ENCODE peak calls at places on chromosome 10, in five cellular contexts. Y is small intestine; I is effector memory CD4-positive, alpha-beta T cell; M is vagina; O is CD8-positive, alpha-beta memory T cell. S is an unnamed sample.

GRCh38 chr10:490256-490655 is 199.2 kb downstream of the DIP2C start:
- DNase-seq in O (no peak), I (no peak), Y (no peak), M (peak; percentile 95), S (no peak)

GRCh38 chr10:130902471-130902870 is 409.1 kb downstream of the TCERG1L start:
- DNase-seq in Y (no peak), M (no peak), O (no peak), I (no peak), S (no peak)

GRCh38 chr10:64463406-64463805 is 942.2 kb downstream of the REEP3 start:
- DNase-seq in O (no peak), Y (no peak), I (no peak), M (no peak), S (peak; percentile 7)

GRCh38 chr10:4770766-4771553 is 55.0 kb upstream of the AKR1E2 start:
- DNase-seq in I (no peak), O (no peak), Y (peak; percentile 44), M (no peak), S (peak; percentile 98)

GRCh38 chr10:78865518-78865835 is 203.3 kb upstream of the ZMIZ1 start:
- DNase-seq in O (no peak), Y (no peak), I (no peak), M (peak; percentile 62), S (no peak)

GRCh38 chr10:129626801-129627434 is 159.9 kb downstream of the MGMT start:
- DNase-seq in O (no peak), M (peak; percentile 32), I (no peak), Y (no peak), S (no peak)

GRCh38 chr10:6200588-6201510 is 1.9 kb upstream of the PFKFB3 start:
- DNase-seq in M (peak; percentile 90), O (no peak), I (no peak), Y (peak; percentile 33), S (no peak)

GRCh38 chr10:93712593-93712992 is 10.2 kb upstream of the FRA10AC1 start:
- DNase-seq in I (no peak), O (no peak), M (no peak), Y (no peak), S (no peak)

GRCh38 chr10:75613685-75614587 is 182.5 kb downstream of the LRMDA start:
- DNase-seq in O (no peak), I (no peak), M (no peak), Y (peak; percentile 64), S (no peak)

GRCh38 chr10:101310528-101311439 is 43.2 kb upstream of the BTRC start:
- DNase-seq in M (no peak), Y (peak; percentile 37), I (no peak), O (no peak), S (no peak)

GRCh38 chr10:114869500-114869899 is 47.9 kb downstream of the FHIP2A start:
- DNase-seq in Y (no peak), I (no peak), O (no peak), M (no peak), S (no peak)

GRCh38 chr10:108358912-108359311 is 1194.4 kb upstream of the SORCS1 start:
- DNase-seq in M (no peak), Y (no peak), I (no peak), O (no peak), S (peak; percentile 88)

GRCh38 chr10:97140887-97141745 is 44.6 kb downstream of the SLIT1 start:
- DNase-seq in O (no peak), I (no peak), Y (no peak), M (no peak), S (no peak)

GRCh38 chr10:86180861-86181260 is 185.7 kb downstream of the GRID1 start:
- DNase-seq in I (no peak), Y (no peak), O (no peak), M (no peak), S (no peak)

GRCh38 chr10:44858988-44859387 is 52.1 kb upstream of the TMEM72 start:
- DNase-seq in I (no peak), M (peak; percentile 49), Y (no peak), O (no peak), S (peak; percentile 15)

GRCh38 chr10:79411546-79412495 is 33.6 kb downstream of the ZCCHC24 start:
- DNase-seq in I (no peak), Y (no peak), M (no peak), O (no peak), S (no peak)

GRCh38 chr10:119967066-119967465 is 74.5 kb downstream of the SEC23IP start:
- DNase-seq in I (no peak), M (no peak), Y (no peak), O (no peak), S (no peak)

GRCh38 chr10:120012133-120012405 is 119.5 kb downstream of the SEC23IP start:
- DNase-seq in O (no peak), Y (no peak), M (peak; percentile 52), I (no peak), S (no peak)

GRCh38 chr10:29501692-29502091 is 133.1 kb downstream of the SVIL start:
- DNase-seq in M (peak; percentile 27), I (no peak), Y (no peak), O (no peak), S (peak; percentile 76)

GRCh38 chr10:33334170-33334838 is at the start of gene NRP1:
- DNase-seq in M (no peak), I (no peak), O (no peak), Y (peak; percentile 40), S (peak; percentile 52)

GRCh38 chr10:6671976-6672375 is 91.9 kb upstream of the PRKCQ start:
- DNase-seq in O (no peak), M (no peak), I (no peak), Y (no peak), S (no peak)

GRCh38 chr10:70440296-70441160 is 953 bp downstream of the NODAL start:
- DNase-seq in O (no peak), I (no peak), Y (no peak), M (no peak), S (no peak)

GRCh38 chr10:79320785-79321493 is 26.3 kb upstream of the PPIF start:
- DNase-seq in O (no peak), I (no peak), M (no peak), Y (no peak), S (peak; percentile 99)

GRCh38 chr10:91596821-91597396 is 36.0 kb downstream of the PPP1R3C start:
- DNase-seq in O (no peak), M (no peak), Y (no peak), I (no peak), S (peak; percentile 86)

GRCh38 chr10:75825656-75826055 is 394.2 kb downstream of the LRMDA start:
- DNase-seq in O (no peak), M (no peak), I (no peak), Y (no peak), S (no peak)

GRCh38 chr10:114648368-114648767 is 9.7 kb downstream of the ABLIM1 start:
- DNase-seq in M (no peak), O (no peak), I (no peak), Y (peak; percentile 39), S (peak; percentile 95)

GRCh38 chr10:70571236-70571635 is 31.3 kb downstream of the PRF1 start:
- DNase-seq in Y (no peak), M (no peak), I (no peak), O (no peak), S (no peak)

GRCh38 chr10:52864459-52865106 is 92.0 kb upstream of the MBL2 start:
- DNase-seq in I (no peak), O (no peak), Y (no peak), M (no peak), S (peak; percentile 98)

GRCh38 chr10:111303887-111304286 is 227.1 kb downstream of the ADRA2A start:
- DNase-seq in O (no peak), M (no peak), Y (no peak), I (no peak), S (no peak)

GRCh38 chr10:111295788-111296187 is 219.0 kb downstream of the ADRA2A start:
- DNase-seq in Y (no peak), I (no peak), O (no peak), M (no peak), S (no peak)

GRCh38 chr10:111297351-111297848 is 220.6 kb downstream of the ADRA2A start:
- DNase-seq in I (no peak), M (no peak), O (no peak), Y (no peak), S (peak; percentile 3)

GRCh38 chr10:111299037-111299436 is 222.2 kb downstream of the ADRA2A start:
- DNase-seq in M (no peak), O (no peak), I (no peak), Y (no peak), S (no peak)

DNA sequence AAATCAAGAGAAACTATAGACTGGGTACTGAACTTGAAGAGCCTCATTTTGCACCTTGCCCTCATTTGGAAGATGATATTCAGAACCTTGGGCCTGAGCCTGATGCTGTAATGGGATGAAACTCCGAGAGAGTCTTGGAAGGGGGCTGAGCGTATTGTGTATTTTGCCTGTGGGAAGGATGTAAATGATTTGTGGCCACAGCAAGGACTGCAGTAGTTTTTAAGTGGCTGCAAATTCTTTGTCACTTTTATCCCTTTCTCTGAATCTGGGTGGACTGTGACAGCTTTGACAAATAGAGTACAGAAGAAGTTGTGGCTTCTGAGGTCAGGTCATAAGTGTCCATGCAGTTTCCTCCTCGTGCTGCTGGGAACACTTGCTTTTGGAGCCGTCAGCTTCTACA is 221.2 kb downstream of the ADRA2A start:
- DNase-seq in Y (no peak), M (no peak), O (no peak), I (no peak), S (no peak)
- H3K27ac ChIP-seq in Y (no peak overlapping the region), M (peak overlapping the region; percentile 43), O (no peak overlapping the region), I (no peak overlapping the region), S (no peak overlapping the region)

GRCh38 chr10:103797857-103798256 is 57.5 kb downstream of the SH3PXD2A start:
- DNase-seq in I (no peak), Y (no peak), M (no peak), O (no peak), S (no peak)
- H3K4me1 ChIP-seq in I (peaks cover 2% of the 10 kb centered on the region), Y (peaks cover 7% of the 10 kb centered on the region), M (no peaks in the 10 kb centered on the region), O (peaks cover 13% of the 10 kb centered on the region), S (peaks cover 52% of the 10 kb centered on the region)

DNA sequence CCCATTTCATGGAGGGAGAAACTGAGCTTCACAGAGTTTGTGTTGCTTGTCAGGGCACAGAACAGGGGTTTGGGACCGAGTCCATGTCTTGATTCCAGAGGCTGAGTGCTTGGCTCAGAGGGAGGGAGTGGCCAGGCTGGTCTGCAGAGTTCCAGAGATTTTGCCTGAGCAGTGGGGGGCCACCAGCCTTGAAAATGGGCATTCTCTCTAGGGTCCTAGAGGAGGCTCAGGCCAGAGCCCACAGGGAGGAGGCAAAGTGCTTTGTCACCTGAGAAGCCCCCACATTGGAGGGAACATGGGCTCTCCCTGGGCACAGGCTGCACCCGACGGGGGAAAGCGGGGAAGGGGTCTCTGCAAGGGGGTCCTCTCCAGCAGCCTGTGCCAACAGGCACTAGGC is 51.5 kb downstream of the DOCK1 start:
- DNase-seq in M (no peak), O (no peak), Y (no peak), I (no peak), S (no peak)
- H3K27me3 ChIP-seq in M (no peaks in the 10 kb centered on the region), O (no peaks in the 10 kb centered on the region), Y (no peaks in the 10 kb centered on the region), I (no peaks in the 10 kb centered on the region), S (no peaks in the 10 kb centered on the region)

GRCh38 chr10:84401838-84402611 is 73.6 kb downstream of the CCSER2 start:
- DNase-seq in Y (peak; percentile 5), O (no peak), I (no peak), M (no peak), S (no peak)

GRCh38 chr10:84395581-84395980 is 67.2 kb downstream of the CCSER2 start:
- DNase-seq in O (no peak), I (no peak), Y (no peak), M (no peak), S (no peak)

GRCh38 chr10:84397735-84398144 is 69.4 kb downstream of the CCSER2 start:
- DNase-seq in Y (no peak), O (no peak), I (no peak), M (no peak), S (no peak)
- H3K27ac ChIP-seq in Y (no peak overlapping the region), O (no peak overlapping the region), I (no peak overlapping the region), M (no peak overlapping the region), S (no peak overlapping the region)